ENCODE peak calls at places on chromosomes 12 and 14, in nine cellular contexts. N is D341Med, X is body of pancreas, Y is sigmoid colon, L is nucleus accumbens, S is sciatic nerve, Q is thoracic aorta, P is fibroblast of mammary gland, O is iPS-NIHi11. G is an unnamed sample.

GRCh38 chr12:127559349-127560040 is 707.5 kb upstream of the TMEM132C start:
- DNase-seq in N (no peak), X (peak), Y (no peak), L (no peak), S (no peak), Q (no peak), P (peak), O (no peak), G (no peak)

GRCh38 chr12:88715673-88716072 is 135.4 kb upstream of the KITLG start:
- DNase-seq in N (no peak), X (no peak), Y (no peak), L (no peak), S (no peak), Q (no peak), P (no peak), O (no peak), G (no peak)

GRCh38 chr14:70808402-70809237 is 693 bp downstream of the MAP3K9 start:
- DNase-seq in N (peak), X (peak), Y (peak), L (no peak), S (no peak), Q (no peak), P (no peak), O (peak), G (no peak)

GRCh38 chr14:88210426-88210825 is 112.6 kb downstream of the KCNK10 start:
- DNase-seq in N (no peak), X (no peak), Y (no peak), L (no peak), S (no peak), Q (no peak), P (no peak), O (no peak), G (no peak)

GRCh38 chr12:479161-479560 is 19.4 kb downstream of the B4GALNT3 start:
- DNase-seq in N (no peak), X (no peak), Y (no peak), L (no peak), S (no peak), Q (no peak), P (no peak), O (no peak), G (no peak)

GRCh38 chr14:60656755-60657608 is 7.7 kb upstream of the SIX1 start:
- DNase-seq in N (peak), X (peak), Y (no peak), L (no peak), S (peak), Q (no peak), P (peak), O (peak), G (no peak)

GRCh38 chr12:46959484-46959883 is 119.9 kb upstream of the PCED1B start:
- DNase-seq in N (no peak), X (no peak), Y (no peak), L (no peak), S (no peak), Q (no peak), P (peak), O (no peak), G (no peak)

GRCh38 chr12:49232940-49233841 is 31.7 kb upstream of the TUBA1C start:
- DNase-seq in N (peak), X (peak), Y (peak), L (peak), S (peak), Q (no peak), P (peak), O (peak), G (peak)

GRCh38 chr14:87934185-87934584 is 58.8 kb downstream of the GALC start:
- DNase-seq in N (no peak), X (no peak), Y (no peak), L (no peak), S (no peak), Q (no peak), P (peak), O (peak), G (no peak)

GRCh38 chr14:54699087-54699530 is 132.2 kb downstream of the SAMD4A start:
- DNase-seq in N (no peak), X (no peak), Y (no peak), L (no peak), S (no peak), Q (no peak), P (no peak), O (peak), G (peak)

GRCh38 chr12:51905507-51906438 is 1.5 kb upstream of the ACVRL1 start:
- DNase-seq in N (peak), X (no peak), Y (peak), L (no peak), S (peak), Q (no peak), P (peak), O (no peak), G (no peak)

GRCh38 chr12:94560416-94561221 is 89.7 kb downstream of the TMCC3 start:
- DNase-seq in N (no peak), X (no peak), Y (no peak), L (peak), S (no peak), Q (no peak), P (peak), O (peak), G (peak)

GRCh38 chr12:6635856-6636521 is at the start of gene LPAR5:
- DNase-seq in N (peak), X (no peak), Y (no peak), L (no peak), S (no peak), Q (no peak), P (peak), O (peak), G (no peak)

GRCh38 chr12:59173696-59174095 is 253.4 kb upstream of the LRIG3 start:
- DNase-seq in N (no peak), X (no peak), Y (no peak), L (no peak), S (no peak), Q (no peak), P (peak), O (no peak), G (no peak)

GRCh38 chr14:100027771-100028490 is 37.3 kb upstream of the EVL start:
- DNase-seq in N (no peak), X (no peak), Y (no peak), L (no peak), S (no peak), Q (no peak), P (peak), O (no peak), G (no peak)

GRCh38 chr12:49783917-49784676 is 42.7 kb downstream of the TMBIM6 start:
- DNase-seq in N (no peak), X (no peak), Y (no peak), L (no peak), S (no peak), Q (no peak), P (peak), O (no peak), G (no peak)

GRCh38 chr12:5516371-5516770 is 84.5 kb downstream of the NTF3 start:
- DNase-seq in N (no peak), X (no peak), Y (no peak), L (no peak), S (no peak), Q (no peak), P (no peak), O (no peak), G (no peak)

GRCh38 chr14:37251778-37252177 is 54.0 kb downstream of the MIPOL1 start:
- DNase-seq in N (no peak), X (no peak), Y (no peak), L (no peak), S (no peak), Q (no peak), P (no peak), O (no peak), G (no peak)

GRCh38 chr14:91144425-91145145 is 30.7 kb downstream of the DGLUCY start:
- DNase-seq in N (no peak), X (no peak), Y (no peak), L (no peak), S (no peak), Q (no peak), P (peak), O (no peak), G (no peak)

GRCh38 chr12:77122236-77122635 is 56.9 kb upstream of the E2F7 start:
- DNase-seq in N (no peak), X (no peak), Y (no peak), L (no peak), S (no peak), Q (no peak), P (peak), O (no peak), G (no peak)

GRCh38 chr12:2636741-2637140 is 158.0 kb upstream of the FKBP4 start:
- DNase-seq in N (no peak), X (no peak), Y (peak), L (no peak), S (no peak), Q (no peak), P (no peak), O (no peak), G (no peak)

GRCh38 chr14:101582294-101582693 is 21.0 kb downstream of the DIO3 start:
- DNase-seq in N (no peak), X (no peak), Y (no peak), L (no peak), S (no peak), Q (no peak), P (no peak), O (no peak), G (no peak)

GRCh38 chr12:111150894-111151293 is 218.0 kb downstream of the PHETA1 start:
- DNase-seq in N (no peak), X (no peak), Y (no peak), L (no peak), S (no peak), Q (no peak), P (no peak), O (no peak), G (no peak)

GRCh38 chr14:104292084-104292970 is 153.9 kb downstream of the KIF26A start:
- DNase-seq in N (no peak), X (no peak), Y (peak), L (no peak), S (peak), Q (no peak), P (no peak), O (peak), G (no peak)

GRCh38 chr12:124469193-124469888 is 98.1 kb downstream of the NCOR2 start:
- DNase-seq in N (no peak), X (no peak), Y (no peak), L (no peak), S (no peak), Q (no peak), P (peak), O (peak), G (no peak)

G was measured in hypothalamus.